ENCODE peak calls at places on chromosomes 6 and 20, in ten cellular contexts. X is HepG2; S is CD8-positive, alpha-beta T cell; B is ELF-1; Y is AG08395; T is kidney epithelial cell; C is lower leg skin; J is G401; W is NCI-H524 treated with DMSO at 0.1 percent for 48 hours; R is NCI-H2171 treated with DMSO at 0.1 percent for 48 hours. M is an unnamed sample.

GRCh38 chr20:40757087-40757486 is 68.1 kb upstream of the MAFB start:
- DNase-seq in W (no peak), R (no peak), J (no peak), T (no peak), C (no peak), Y (no peak), S (no peak), X (no peak), B (no peak), M (no peak)

GRCh38 chr20:44706371-44707258 is 8.6 kb upstream of the CCN5 start:
- DNase-seq in C (peak; percentile 91), X (no peak), S (no peak), T (no peak), J (no peak), R (no peak), W (no peak), Y (peak; percentile 78), B (peak; percentile 20), M (no peak)

GRCh38 chr6:153625089-153625488 is 414.0 kb upstream of the OPRM1 start:
- DNase-seq in B (peak; percentile 48), C (no peak), Y (no peak), W (no peak), R (no peak), S (no peak), J (no peak), T (peak; percentile 19), X (no peak), M (no peak)

GRCh38 chr6:30043744-30044143 is 17.3 kb upstream of the POLR1H start:
- DNase-seq in R (no peak), W (no peak), Y (no peak), T (no peak), B (no peak), J (no peak), X (no peak), C (no peak), S (no peak), M (no peak)

GRCh38 chr20:24766826-24767622 is 182.0 kb upstream of the CST7 start:
- DNase-seq in T (no peak), X (no peak), B (no peak), S (no peak), J (no peak), Y (no peak), W (no peak), C (peak; percentile 72), R (no peak), M (no peak)

GRCh38 chr20:17935186-17935585 is 33.4 kb downstream of the SNX5 start:
- DNase-seq in X (no peak), S (no peak), B (no peak), W (no peak), R (no peak), C (no peak), J (no peak), T (no peak), Y (peak; percentile 39), M (peak; percentile 62)

GRCh38 chr20:46035253-46035652 is 6.2 kb downstream of the SLC12A5 start:
- DNase-seq in T (no peak), W (no peak), J (no peak), C (no peak), R (no peak), X (no peak), B (no peak), Y (no peak), S (no peak), M (no peak)

GRCh38 chr6:21402368-21402767 is 191.2 kb upstream of the SOX4 start:
- DNase-seq in R (no peak), J (no peak), W (no peak), C (no peak), S (no peak), Y (peak; percentile 75), X (no peak), B (no peak), T (no peak), M (no peak)

GRCh38 chr6:168782211-168782729 is 341.3 kb downstream of the SMOC2 start:
- DNase-seq in X (no peak), W (no peak), R (no peak), T (no peak), B (no peak), C (no peak), J (no peak), S (no peak), Y (no peak), M (peak; percentile 2)

GRCh38 chr20:36860339-36860738 is 15.6 kb upstream of the TLDC2 start:
- DNase-seq in J (no peak), T (no peak), B (no peak), S (no peak), R (no peak), W (no peak), X (no peak), Y (no peak), C (no peak), M (no peak)

GRCh38 chr20:48682529-48683385 is 145.0 kb downstream of the PREX1 start:
- DNase-seq in X (peak; percentile 60), R (peak; percentile 99), W (peak; percentile 95), Y (peak; percentile 94), B (peak; percentile 82), C (no peak), S (no peak), J (peak; percentile 19), T (peak; percentile 45), M (peak; percentile 96)

GRCh38 chr20:63037669-63038268 is 31.0 kb upstream of the BHLHE23 start:
- DNase-seq in C (no peak), Y (no peak), B (no peak), J (no peak), W (no peak), S (no peak), X (no peak), R (no peak), T (no peak), M (no peak)

GRCh38 chr20:64133951-64134407 is 26.6 kb upstream of the NPBWR2 start:
- DNase-seq in J (no peak), R (peak; percentile 25), W (no peak), T (no peak), C (peak; percentile 69), B (no peak), Y (no peak), X (no peak), S (no peak), M (no peak)

GRCh38 chr6:10837009-10837691 is 1.2 kb downstream of the MAK start:
- DNase-seq in J (peak; percentile 12), S (no peak), C (peak; percentile 88), W (peak; percentile 66), B (peak; percentile 47), X (no peak), Y (peak; percentile 22), R (no peak), T (no peak), M (peak; percentile 19)

GRCh38 chr6:144162977-144163376 is 12.7 kb downstream of the STX11 start:
- DNase-seq in B (no peak), R (no peak), S (no peak), T (no peak), J (no peak), X (no peak), Y (no peak), C (no peak), W (no peak), M (no peak)

GRCh38 chr20:35120012-35120701 is 27.0 kb downstream of the EDEM2 start:
- DNase-seq in B (no peak), J (no peak), R (no peak), C (peak; percentile 48), T (no peak), W (no peak), X (no peak), S (no peak), Y (no peak), M (peak; percentile 6)

GRCh38 chr6:149306967-149307366 is 10.5 kb upstream of the TAB2 start:
- DNase-seq in T (peak; percentile 37), Y (no peak), J (no peak), R (no peak), W (no peak), X (no peak), C (no peak), B (no peak), S (no peak), M (peak; percentile 27)

GRCh38 chr20:51871943-51872342 is 69.6 kb upstream of the SALL4 start:
- DNase-seq in W (no peak), X (no peak), S (no peak), T (peak; percentile 31), J (no peak), R (no peak), Y (no peak), C (no peak), B (peak; percentile 72), M (no peak)

GRCh38 chr6:138404666-138405337 is 779 bp downstream of the HEBP2 start:
- DNase-seq in W (no peak), R (no peak), B (peak; percentile 52), Y (peak; percentile 24), S (no peak), C (peak; percentile 90), J (peak; percentile 33), X (no peak), T (no peak), M (no peak)

GRCh38 chr6:87483929-87484328 is 11.2 kb downstream of the SLC35A1 start:
- DNase-seq in J (no peak), X (peak; percentile 13), T (peak; percentile 34), W (no peak), B (peak; percentile 87), Y (peak; percentile 29), C (no peak), R (no peak), S (no peak), M (peak; percentile 71)

GRCh38 chr6:138499303-138499991 is at the start of gene NHSL1:
- DNase-seq in B (peak; percentile 67), X (peak; percentile 84), R (peak; percentile 97), T (peak; percentile 69), S (no peak), W (peak; percentile 88), J (no peak), C (no peak), Y (no peak), M (no peak)

GRCh38 chr6:16969699-16970695 is 131.9 kb upstream of the STMND1 start:
- DNase-seq in S (no peak), C (no peak), W (no peak), Y (peak; percentile 49), R (no peak), X (no peak), B (no peak), J (no peak), T (no peak), M (no peak)

GRCh38 chr6:41637179-41638001 is 878 bp upstream of the MDFI start:
- DNase-seq in R (no peak), Y (no peak), B (peak; percentile 83), J (no peak), X (no peak), T (no peak), W (no peak), C (no peak), S (no peak), M (no peak)

GRCh38 chr20:63326314-63327228 is 33.6 kb downstream of the COL20A1 start:
- DNase-seq in J (no peak), T (no peak), Y (no peak), S (no peak), R (no peak), X (no peak), C (no peak), W (no peak), B (no peak), M (no peak)

GRCh38 chr6:158158748-158159147 is 9.3 kb downstream of the SERAC1 start:
- DNase-seq in R (no peak), B (no peak), S (no peak), J (no peak), C (no peak), T (no peak), Y (peak; percentile 18), W (no peak), X (no peak), M (no peak)

GRCh38 chr6:53906842-53907241 is 112.0 kb downstream of the LRRC1 start:
- DNase-seq in X (no peak), B (no peak), C (no peak), J (no peak), W (no peak), R (no peak), Y (peak; percentile 49), T (no peak), S (no peak), M (no peak)

GRCh38 chr6:108359901-108360882 is 65.3 kb downstream of the AFG1L start:
- DNase-seq in X (no peak), W (no peak), Y (no peak), T (no peak), R (no peak), B (no peak), J (no peak), S (no peak), C (no peak), M (peak; percentile 18)

GRCh38 chr6:31272431-31272830 is 539 bp upstream of the HLA-C start:
- DNase-seq in B (no peak), T (no peak), C (no peak), R (no peak), W (no peak), S (no peak), Y (peak; percentile 3), J (peak; percentile 4), X (no peak), M (peak; percentile 13)

M was measured in myocyte.